ENCODE peak calls at places on chromosomes 2 and 18, in five cellular contexts. N is osteoblast; Z is BJ; V is ovary; M is activated CD8-positive, alpha-beta T cell treated with anti-CD3 and anti-CD28 coated beads for 36 hours. G is an unnamed sample.

GRCh38 chr18:44342946-44343345 is 337.7 kb upstream of the SETBP1 start:
- DNase-seq in N (no peak), Z (no peak), V (no peak), M (no peak), G (no peak)

GRCh38 chr2:137964066-137964858 is at the start of gene HNMT:
- DNase-seq in V (peak), N (peak), Z (peak), M (no peak), G (no peak)

GRCh38 chr2:242047963-242048362 is 178.4 kb downstream of the RTP5 start:
- DNase-seq in V (no peak), M (no peak), N (no peak), Z (no peak), G (peak)

GRCh38 chr2:176827269-176827668 is 385.3 kb upstream of the HNRNPA3 start:
- DNase-seq in V (no peak), N (no peak), Z (no peak), M (peak), G (no peak)

GRCh38 chr2:219331560-219332213 is 857 bp downstream of the RESP18 start:
- DNase-seq in M (peak), Z (no peak), N (peak), V (peak), G (peak)

GRCh38 chr2:113750385-113750784 is 6.1 kb downstream of the SLC35F5 start:
- DNase-seq in Z (no peak), V (no peak), M (no peak), N (no peak), G (no peak)

GRCh38 chr18:8121942-8122480 is 487.2 kb upstream of the RAB12 start:
- DNase-seq in V (no peak), N (peak), Z (peak), M (no peak), G (no peak)

GRCh38 chr18:76491436-76491800 is 3.6 kb downstream of the ZNF516 start:
- DNase-seq in M (peak), N (peak), V (peak), Z (no peak), G (no peak)

GRCh38 chr2:45776160-45776955 is 124.9 kb downstream of the PRKCE start:
- DNase-seq in N (peak), V (no peak), M (no peak), Z (no peak), G (no peak)

GRCh38 chr2:20282916-20283592 is 58.1 kb upstream of the SDC1 start:
- DNase-seq in N (no peak), V (peak), M (no peak), Z (no peak), G (no peak)

GRCh38 chr2:79994161-79994560 is 310.4 kb downstream of the LRRTM1 start:
- DNase-seq in N (no peak), Z (no peak), M (no peak), V (no peak), G (no peak)

GRCh38 chr2:120824246-120824645 is 88.6 kb downstream of the GLI2 start:
- DNase-seq in M (no peak), N (no peak), Z (no peak), V (no peak), G (no peak)

GRCh38 chr2:99878951-99879350 is 263.4 kb downstream of the AFF3 start:
- DNase-seq in V (no peak), N (no peak), M (no peak), Z (peak), G (no peak)

GRCh38 chr18:68275616-68276015 is 439.3 kb downstream of the TMX3 start:
- DNase-seq in M (no peak), Z (no peak), V (no peak), N (peak), G (no peak)

GRCh38 chr2:191894681-191895147 is 47.8 kb upstream of the CAVIN2 start:
- DNase-seq in Z (peak), M (no peak), N (no peak), V (no peak), G (no peak)

GRCh38 chr2:80815259-80815658 is 510.7 kb upstream of the LRRTM1 start:
- DNase-seq in N (no peak), Z (no peak), M (no peak), V (no peak), G (no peak)

GRCh38 chr2:50391553-50391952 is 640.4 kb downstream of the NRXN1 start:
- DNase-seq in M (no peak), V (no peak), N (no peak), Z (no peak), G (no peak)

GRCh38 chr2:46878886-46879285 is 36.7 kb downstream of the MCFD2 start:
- DNase-seq in V (no peak), Z (no peak), N (peak), M (no peak), G (no peak)

GRCh38 chr2:8059255-8059654 is 622.6 kb upstream of the ID2 start:
- DNase-seq in V (no peak), N (no peak), Z (no peak), M (no peak), G (no peak)

GRCh38 chr18:231563-231962 is 36.3 kb downstream of the THOC1 start:
- DNase-seq in N (no peak), V (no peak), M (no peak), Z (no peak), G (no peak)

G was measured in mesenteric fat pad.